ENCODE peak calls at places on chromosome 16, in four cellular contexts. K, R, F and S are unnamed samples.

GRCh38 chr16:31474173-31474714 is 2.3 kb downstream of the TGFB1I1 start:
- DNase-seq in K (peak), F (no peak), R (no peak), S (no peak)

GRCh38 chr16:22165508-22166285 is 3.4 kb downstream of the SDR42E2 start:
- DNase-seq in K (no peak), R (no peak), F (no peak), S (no peak)

GRCh38 chr16:68711421-68712139 is 25.5 kb upstream of the CDH1 start:
- DNase-seq in K (no peak), R (no peak), F (no peak), S (no peak)

GRCh38 chr16:67881557-67882220 is 3.0 kb upstream of the NRN1L start:
- DNase-seq in K (no peak), F (peak), R (no peak), S (no peak)

GRCh38 chr16:14346278-14347142 is 275.4 kb downstream of the MRTFB start:
- DNase-seq in F (no peak), R (no peak), K (no peak), S (no peak)

GRCh38 chr16:31200821-31201510 is 1.6 kb downstream of the PYCARD start:
- DNase-seq in R (peak), K (no peak), F (no peak), S (no peak)

GRCh38 chr16:24976971-24977672 is 38.0 kb downstream of the ARHGAP17 start:
- DNase-seq in F (no peak), K (no peak), R (no peak), S (no peak)

GRCh38 chr16:64162613-64163375 is 959.1 kb downstream of the CDH11 start:
- DNase-seq in F (no peak), R (no peak), K (no peak), S (no peak)

GRCh38 chr16:50313596-50314483 is 47.5 kb downstream of the ADCY7 start:
- DNase-seq in R (no peak), F (peak), K (no peak), S (no peak)

GRCh38 chr16:17470871-17471744 is at the start of gene XYLT1:
- DNase-seq in K (peak), R (peak), F (peak), S (no peak)

GRCh38 chr16:14491831-14492529 is 138.1 kb downstream of the PARN start:
- DNase-seq in R (no peak), K (no peak), F (no peak), S (no peak)

GRCh38 chr16:72125635-72126428 is 32.2 kb downstream of the DHX38 start:
- DNase-seq in R (no peak), K (no peak), F (no peak), S (no peak)

GRCh38 chr16:49986351-49987124 is 38.5 kb upstream of the CNEP1R1 start:
- DNase-seq in K (peak), F (no peak), R (no peak), S (no peak)

GRCh38 chr16:84670063-84670462 is 21.8 kb downstream of the KLHL36 start:
- DNase-seq in F (no peak), R (no peak), K (no peak), S (no peak)

GRCh38 chr16:50245417-50246298 is 20.7 kb upstream of the ADCY7 start:
- DNase-seq in K (no peak), R (peak), F (peak), S (no peak)

GRCh38 chr16:11260596-11260966 is 4.6 kb upstream of the SOCS1 start:
- DNase-seq in F (no peak), K (no peak), R (no peak), S (no peak)

GRCh38 chr16:56933266-56933619 is 1.3 kb downstream of the HERPUD1 start:
- DNase-seq in R (no peak), K (no peak), F (no peak), S (no peak)

GRCh38 chr16:63596716-63597115 is 1525.1 kb downstream of the CDH11 start:
- DNase-seq in F (no peak), R (no peak), K (no peak), S (no peak)

GRCh38 chr16:48014349-48015135 is 141.3 kb downstream of the ABCC12 start:
- DNase-seq in R (no peak), K (no peak), F (no peak), S (peak)

GRCh38 chr16:84084570-84085270 is 32.0 kb downstream of the MBTPS1 start:
- DNase-seq in R (peak), F (peak), K (no peak), S (no peak)

GRCh38 chr16:57611184-57611583 is 17.2 kb upstream of the ADGRG1 start:
- DNase-seq in F (no peak), R (no peak), K (no peak), S (no peak)

GRCh38 chr16:87550510-87550961 is 51.8 kb upstream of the JPH3 start:
- DNase-seq in F (peak), K (no peak), R (peak), S (no peak)

GRCh38 chr16:86579268-86580062 is 1.1 kb downstream of the FOXL1 start:
- DNase-seq in K (no peak), R (no peak), F (no peak), S (no peak)

GRCh38 chr16:28910046-28911031 is 14.7 kb downstream of the RABEP2 start:
- DNase-seq in F (no peak), R (no peak), K (no peak), S (no peak)

GRCh38 chr16:88401604-88402246 is 19.0 kb downstream of the ZNF469 start:
- DNase-seq in R (no peak), F (no peak), K (no peak), S (no peak)

GRCh38 chr16:10575506-10576130 is 4.8 kb downstream of the EMP2 start:
- DNase-seq in K (no peak), R (no peak), F (no peak), S (no peak)

GRCh38 chr16:85901760-85902365 is 2.9 kb downstream of the IRF8 start:
- DNase-seq in F (no peak), R (no peak), K (no peak), S (no peak)

GRCh38 chr16:50340578-50340977 is 28.2 kb downstream of the BRD7 start:
- DNase-seq in F (no peak), K (peak), R (no peak), S (no peak)

GRCh38 chr16:16175296-16175695 is 48.0 kb downstream of the ABCC6 start:
- DNase-seq in R (peak), F (no peak), K (no peak), S (no peak)

GRCh38 chr16:88013091-88013609 is 61.9 kb downstream of the BANP start:
- DNase-seq in R (no peak), F (no peak), K (no peak), S (no peak)

GRCh38 chr16:14351647-14352046 is 278.4 kb downstream of the PARN start:
- DNase-seq in F (no peak), R (no peak), K (no peak), S (no peak)

GRCh38 chr16:4892356-4893102 is 44.4 kb downstream of the PPL start:
- DNase-seq in R (peak), F (no peak), K (no peak), S (no peak)

GRCh38 chr16:87201777-87202176 is 115.4 kb downstream of the C16orf95 start:
- DNase-seq in K (no peak), R (no peak), F (no peak), S (no peak)

GRCh38 chr16:29290631-29291247 is 115.8 kb downstream of the NPIPB11 start:
- DNase-seq in K (peak), R (peak), F (peak), S (peak)

GRCh38 chr16:75821117-75821516 is 94.8 kb upstream of the CPHXL start:
- DNase-seq in F (no peak), R (no peak), K (no peak), S (no peak)

GRCh38 chr16:86363057-86363490 is 147.3 kb upstream of the FOXF1 start:
- DNase-seq in K (peak), F (no peak), R (no peak), S (no peak)

DNA sequence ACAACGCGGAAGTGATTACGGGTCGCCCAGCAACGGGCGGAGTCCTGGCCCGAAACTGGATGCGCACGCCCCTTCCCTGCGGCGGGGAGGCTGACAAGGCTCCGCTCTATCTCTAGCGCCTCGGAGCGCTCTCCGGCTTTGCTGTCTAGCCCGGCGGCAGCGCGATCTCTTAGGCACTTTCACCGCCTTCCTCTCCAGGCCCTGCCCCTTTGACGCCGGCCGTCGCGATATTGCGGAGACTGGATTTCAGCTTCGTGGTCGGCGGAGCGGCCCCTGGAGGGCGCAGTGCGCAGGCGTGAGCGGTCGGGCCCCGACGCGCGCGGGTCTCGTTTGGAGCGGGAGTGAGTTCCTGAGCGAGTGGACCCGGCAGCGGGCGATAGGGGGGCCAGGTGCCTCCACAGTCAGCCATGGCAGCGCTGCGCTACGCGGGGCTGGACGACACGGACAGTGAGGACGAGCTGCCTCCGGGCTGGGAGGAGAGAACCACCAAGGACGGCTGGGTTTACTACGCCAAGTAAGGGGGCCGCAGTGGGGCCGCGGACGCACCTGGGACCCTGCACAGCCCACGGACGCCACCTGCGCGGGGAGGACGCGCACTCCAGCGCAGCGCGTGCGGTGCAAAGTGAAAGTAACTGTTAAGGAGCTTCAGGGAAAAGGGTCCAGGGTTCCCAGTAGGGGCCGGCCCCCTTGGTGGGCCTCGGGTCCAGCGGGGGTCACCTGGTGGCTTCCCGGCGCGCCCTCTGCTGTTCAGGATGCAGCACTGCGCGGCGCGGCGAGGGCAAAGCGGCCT is at the start of gene WWOX:
- DNase-seq in K (peak), R (peak), F (peak), S (peak)
- TF ChIP-seq CTCF in K (peak), R (peak), F (peak), S (peak)

GRCh38 chr16:3776316-3776715 is 59.0 kb upstream of the TRAP1 start:
- DNase-seq in F (no peak), K (no peak), R (no peak), S (no peak)

GRCh38 chr16:3781421-3781820 is 64.1 kb upstream of the TRAP1 start:
- DNase-seq in K (no peak), F (no peak), R (no peak), S (no peak)

GRCh38 chr16:3783516-3783915 is 66.2 kb upstream of the TRAP1 start:
- DNase-seq in R (no peak), F (no peak), K (no peak), S (no peak)

GRCh38 chr16:3782566-3782965 is 65.2 kb upstream of the TRAP1 start:
- DNase-seq in K (no peak), F (no peak), R (no peak), S (no peak)

DNA sequence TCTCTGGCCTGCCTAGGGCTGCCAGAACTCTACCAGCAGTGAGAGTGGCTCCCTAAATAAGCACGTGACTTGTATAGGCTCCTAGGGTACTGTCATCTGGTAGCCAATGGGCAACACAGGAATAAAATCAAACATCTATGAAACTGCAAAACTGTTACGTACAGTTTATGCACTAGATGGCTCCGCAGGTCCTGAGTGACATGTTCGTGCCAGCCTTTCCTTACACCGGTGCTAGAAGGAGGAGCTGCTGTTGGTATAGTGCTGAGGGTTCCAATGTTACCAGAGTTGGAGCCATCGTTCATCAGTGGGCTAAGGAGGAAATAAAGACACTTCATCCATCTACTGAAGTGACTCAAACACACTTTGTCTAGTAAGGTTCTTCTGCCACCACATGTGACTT is 63.2 kb upstream of the TRAP1 start:
- DNase-seq in R (no peak), F (no peak), K (no peak), S (no peak)
- TF ChIP-seq CTCF in R (no peak), F (no peak), K (no peak), S (peak)

DNA sequence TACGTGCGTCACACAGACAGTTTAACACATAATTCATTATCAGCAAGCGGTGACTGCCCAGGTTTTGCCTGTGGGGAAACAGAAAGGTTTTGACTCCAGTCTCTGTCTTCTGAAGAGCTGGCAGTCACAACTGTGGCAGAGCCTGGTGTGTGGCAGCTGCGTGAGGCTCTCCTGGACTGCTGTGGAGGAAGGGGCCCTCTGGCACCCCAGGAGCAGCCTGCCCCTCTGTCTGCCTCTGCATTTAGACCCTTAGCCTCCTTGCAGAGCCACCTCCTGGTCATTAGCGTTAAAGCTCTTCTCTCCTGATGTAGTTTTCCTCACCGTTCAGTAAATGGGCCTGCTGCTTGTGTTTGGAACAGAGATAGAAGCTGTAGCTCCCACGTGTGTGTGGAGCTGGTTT is 10.9 kb downstream of the RAB40C start:
- DNase-seq in F (no peak), K (no peak), R (no peak), S (no peak)
- TF ChIP-seq CTCF in F (no peak), K (no peak), R (peak), S (peak)

DNA sequence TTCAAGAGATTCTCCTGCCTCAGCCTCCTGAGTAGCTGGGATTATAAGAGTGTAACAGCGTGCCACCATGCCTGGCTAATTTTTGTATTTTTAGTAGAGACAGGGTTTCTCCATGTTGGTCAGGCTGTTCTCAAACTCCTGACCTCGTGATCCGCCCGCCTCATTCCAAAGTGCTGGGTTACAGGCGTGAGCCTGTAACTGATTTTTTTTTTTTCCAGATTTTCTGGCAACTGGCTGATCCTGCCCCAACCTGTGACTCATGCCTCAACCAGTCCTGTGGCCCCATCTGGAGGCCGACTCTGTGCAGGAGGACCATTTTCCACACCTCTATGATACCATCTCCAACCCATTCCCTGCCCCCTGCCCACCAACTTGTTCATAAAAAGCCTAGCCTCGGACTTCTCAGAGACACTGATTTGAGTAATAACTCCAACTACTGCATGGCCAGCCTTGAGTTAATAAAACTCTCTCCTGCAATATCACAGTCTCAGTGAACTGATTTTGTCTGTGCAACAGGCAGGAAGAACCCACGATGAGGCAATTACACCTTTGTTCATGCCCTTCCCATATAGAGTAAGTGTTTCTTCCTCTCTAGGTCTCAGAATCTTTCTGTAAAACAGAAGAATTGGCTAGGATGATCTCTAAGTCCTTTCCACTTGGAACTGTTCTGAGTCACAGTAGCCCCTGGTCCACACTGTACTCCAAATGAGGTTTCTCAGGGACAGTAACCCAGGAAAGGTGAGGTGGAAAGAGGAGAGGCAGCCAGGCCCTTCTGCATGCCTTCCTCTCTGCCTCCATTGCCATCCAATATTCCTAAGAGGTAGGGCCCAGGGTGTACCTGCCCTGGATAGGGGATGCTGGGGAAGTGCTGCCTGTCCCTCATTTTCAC is 8.8 kb upstream of the CNOT1 start:
- DNase-seq in F (peak), R (no peak), K (peak), S (no peak)
- TF ChIP-seq CTCF in F (no peak), R (no peak), K (peak), S (peak)

DNA sequence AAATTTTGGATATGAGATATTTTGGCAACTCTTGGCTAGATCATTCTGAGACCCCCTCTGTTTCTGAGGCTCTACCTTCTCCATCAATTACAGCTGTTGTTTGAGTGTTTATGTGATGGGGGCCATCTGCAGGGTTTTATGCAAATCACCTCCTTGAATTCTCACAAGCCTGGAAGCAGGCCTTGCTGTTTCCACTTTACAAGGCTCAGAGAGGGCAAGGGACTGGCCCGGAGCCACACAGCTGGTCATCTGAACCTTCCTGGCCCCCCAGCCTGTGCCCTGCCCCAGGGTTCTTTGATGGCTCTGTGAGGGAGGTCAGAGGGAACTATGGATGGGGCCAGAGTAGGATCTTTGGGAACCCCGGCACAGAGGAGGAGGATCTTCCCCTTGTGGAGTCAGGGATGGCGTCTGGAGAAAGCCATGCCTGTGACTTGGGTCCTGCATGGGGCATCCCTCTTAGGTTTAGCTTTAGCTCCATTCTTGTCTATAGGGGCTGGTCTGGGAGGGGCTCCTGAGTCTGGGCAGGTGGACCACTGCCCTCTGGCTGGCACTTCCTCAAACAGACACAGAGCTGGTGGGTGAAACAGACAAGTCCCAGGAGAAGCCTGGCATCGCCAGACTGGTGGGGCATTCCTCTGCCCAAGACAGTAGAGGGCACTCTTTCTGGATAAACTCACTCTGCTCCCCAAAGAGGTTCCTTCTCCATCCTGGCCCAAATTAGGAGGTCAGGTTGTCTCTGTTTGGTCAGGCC is 26.2 kb downstream of the IL21R start:
- DNase-seq in F (no peak), K (no peak), R (no peak), S (no peak)
- TF ChIP-seq CTCF in F (no peak), K (no peak), R (no peak), S (peak)